ENCODE peak calls at places on chromosomes 4 and X, in ten cellular contexts. S is neuronal stem cell; W is PC-3; C is Peyer's patch; O is CD8-positive, alpha-beta T cell; J is right cardiac atrium; R is PC-9; D is OCI-LY7; M is breast epithelium; E is tibial artery. I is an unnamed sample.

GRCh38 chr4:77145806-77146425 is 11.1 kb upstream of the CCNG2 start:
- DNase-seq in S (no peak), W (no peak), C (no peak), O (no peak), J (no peak), R (no peak), D (peak), M (no peak), E (no peak), I (no peak)

GRCh38 chrX:153970398-153971123 is 1.1 kb downstream of the HCFC1 start:
- DNase-seq in S (peak), W (peak), C (no peak), O (no peak), J (peak), R (no peak), D (peak), M (no peak), E (peak), I (peak)

GRCh38 chr4:76733380-76733779 is 164.6 kb downstream of the SOWAHB start:
- DNase-seq in S (no peak), W (peak), C (no peak), O (no peak), J (no peak), R (peak), D (no peak), M (peak), E (no peak), I (no peak)

GRCh38 chr4:54063224-54063623 is 1.2 kb downstream of the CHIC2 start:
- DNase-seq in S (no peak), W (peak), C (no peak), O (no peak), J (no peak), R (peak), D (no peak), M (no peak), E (no peak), I (no peak)

GRCh38 chr4:26978387-26979071 is 117.9 kb downstream of the STIM2 start:
- DNase-seq in S (no peak), W (no peak), C (no peak), O (no peak), J (no peak), R (no peak), D (no peak), M (no peak), E (no peak), I (no peak)

GRCh38 chr4:22490718-22491330 is 25.0 kb downstream of the ADGRA3 start:
- DNase-seq in S (no peak), W (no peak), C (peak), O (no peak), J (no peak), R (no peak), D (no peak), M (no peak), E (no peak), I (no peak)

GRCh38 chrX:147550217-147550616 is 361.5 kb upstream of the FMR1 start:
- DNase-seq in S (peak), W (peak), C (no peak), O (no peak), J (no peak), R (no peak), D (peak), M (no peak), E (no peak), I (no peak)

GRCh38 chr4:101345271-101345595 is 2.1 kb downstream of the PPP3CA start:
- DNase-seq in S (no peak), W (no peak), C (peak), O (no peak), J (no peak), R (no peak), D (peak), M (no peak), E (no peak), I (no peak)

GRCh38 chrX:337331-337831 is 18.8 kb upstream of the GTPBP6 start:
- DNase-seq in S (no peak), W (no peak), C (no peak), O (no peak), J (peak), R (no peak), D (no peak), M (no peak), E (no peak), I (peak)

GRCh38 chr4:88443486-88443885 is 13.4 kb upstream of the HERC5 start:
- DNase-seq in S (no peak), W (no peak), C (no peak), O (no peak), J (no peak), R (no peak), D (no peak), M (no peak), E (no peak), I (no peak)

GRCh38 chr4:156109943-156110925 is 156.6 kb upstream of the CTSO start:
- DNase-seq in S (no peak), W (no peak), C (no peak), O (no peak), J (no peak), R (no peak), D (no peak), M (no peak), E (no peak), I (no peak)

GRCh38 chrX:24673424-24673823 is 20.3 kb upstream of the POLA1 start:
- DNase-seq in S (no peak), W (no peak), C (no peak), O (no peak), J (no peak), R (no peak), D (no peak), M (no peak), E (no peak), I (no peak)

GRCh38 chrX:1657367-1658082 is 42.7 kb downstream of the ASMT start:
- DNase-seq in S (no peak), W (peak), C (peak), O (peak), J (no peak), R (no peak), D (peak), M (no peak), E (peak), I (peak)

GRCh38 chrX:69162466-69162865 is 2.8 kb downstream of the PJA1 start:
- DNase-seq in S (no peak), W (no peak), C (no peak), O (no peak), J (no peak), R (no peak), D (no peak), M (no peak), E (no peak), I (no peak)

GRCh38 chr4:184838249-184839074 is 12.7 kb upstream of the ACSL1 start:
- DNase-seq in S (no peak), W (peak), C (no peak), O (no peak), J (no peak), R (no peak), D (no peak), M (no peak), E (no peak), I (no peak)

GRCh38 chr4:36255575-36255974 is 11.3 kb upstream of the ARAP2 start:
- DNase-seq in S (no peak), W (no peak), C (peak), O (peak), J (no peak), R (no peak), D (peak), M (no peak), E (no peak), I (no peak)

GRCh38 chrX:153651540-153652079 is 4.6 kb downstream of the DUSP9 start:
- DNase-seq in S (no peak), W (peak), C (peak), O (peak), J (no peak), R (no peak), D (peak), M (no peak), E (no peak), I (peak)

GRCh38 chr4:75004755-75005668 is 72.1 kb downstream of the PARM1 start:
- DNase-seq in S (no peak), W (peak), C (no peak), O (no peak), J (no peak), R (no peak), D (no peak), M (no peak), E (peak), I (no peak)

GRCh38 chrX:115378471-115378870 is 89.0 kb downstream of the LUZP4 start:
- DNase-seq in S (no peak), W (peak), C (no peak), O (no peak), J (no peak), R (peak), D (no peak), M (no peak), E (no peak), I (no peak)

GRCh38 chrX:118596428-118596827 is 100.8 kb downstream of the DOCK11 start:
- DNase-seq in S (no peak), W (no peak), C (no peak), O (no peak), J (no peak), R (no peak), D (no peak), M (no peak), E (no peak), I (no peak)

GRCh38 chr4:1171306-1172227 is 816 bp downstream of the SPON2 start:
- DNase-seq in S (no peak), W (no peak), C (peak), O (peak), J (peak), R (no peak), D (no peak), M (no peak), E (peak), I (peak)

GRCh38 chr4:1170156-1170804 is 2.1 kb downstream of the SPON2 start:
- DNase-seq in S (no peak), W (no peak), C (no peak), O (no peak), J (peak), R (no peak), D (no peak), M (no peak), E (peak), I (peak)

GRCh38 chr4:1172971-1173757 is 781 bp upstream of the SPON2 start:
- DNase-seq in S (no peak), W (no peak), C (no peak), O (no peak), J (peak), R (no peak), D (no peak), M (peak), E (peak), I (no peak)

GRCh38 chr4:1170805-1171305 is 1.5 kb downstream of the SPON2 start:
- DNase-seq in S (no peak), W (no peak), C (no peak), O (no peak), J (peak), R (no peak), D (no peak), M (no peak), E (peak), I (peak)

GRCh38 chr4:1172228-1172851 is at the start of gene SPON2:
- DNase-seq in S (peak), W (no peak), C (no peak), O (no peak), J (peak), R (no peak), D (no peak), M (peak), E (peak), I (peak)
- H3K4me3 ChIP-seq in S (peak), W (no peak), C (peak), O (peak), J (peak), R (no peak), D (no peak), M (peak), E (peak), I (peak)

DNA sequence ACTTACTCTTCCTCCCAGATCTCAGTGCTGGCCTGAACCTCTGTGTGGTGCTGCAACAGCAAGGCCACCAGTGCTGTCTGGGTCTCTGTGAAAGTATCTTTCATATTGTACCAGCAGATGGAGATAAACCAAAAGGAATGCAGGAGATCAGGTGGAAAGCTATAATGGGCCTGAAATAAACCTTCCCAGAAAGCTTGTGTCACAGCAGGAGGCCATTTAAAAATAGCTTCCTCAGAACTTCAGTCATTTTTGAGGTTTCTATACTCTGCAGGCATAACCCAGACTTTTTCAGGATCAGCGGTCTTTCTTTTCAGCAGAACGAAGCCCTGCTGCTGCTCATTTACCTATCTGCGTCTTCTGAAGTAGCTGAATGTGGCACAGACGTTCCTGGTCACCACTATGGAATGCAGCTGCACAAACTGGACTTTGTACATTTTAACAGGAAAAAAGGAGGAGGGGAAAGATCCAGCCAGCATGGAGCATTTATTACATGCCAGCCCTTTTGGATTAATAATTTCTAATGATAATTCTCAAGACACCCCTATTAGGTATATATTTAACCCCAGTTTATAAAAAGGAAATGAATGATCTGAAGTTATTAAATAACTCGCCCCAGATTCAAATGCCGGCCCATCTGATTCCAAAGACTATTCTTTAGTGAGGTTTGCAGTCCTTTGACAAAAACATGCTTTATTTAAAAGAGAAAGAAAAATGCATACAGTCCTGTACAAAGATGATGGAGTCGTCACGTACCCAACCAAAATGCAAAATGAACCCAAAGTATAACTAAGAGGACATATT is 119.7 kb downstream of the NFKB1 start:
- DNase-seq in S (peak), W (peak), C (peak), O (no peak), J (no peak), R (peak), D (peak), M (no peak), E (no peak), I (no peak)
- H3K27ac ChIP-seq in S (no peak), W (peak), C (peak), O (no peak), J (no peak), R (peak), D (no peak), M (peak), E (no peak), I (no peak)

DNA sequence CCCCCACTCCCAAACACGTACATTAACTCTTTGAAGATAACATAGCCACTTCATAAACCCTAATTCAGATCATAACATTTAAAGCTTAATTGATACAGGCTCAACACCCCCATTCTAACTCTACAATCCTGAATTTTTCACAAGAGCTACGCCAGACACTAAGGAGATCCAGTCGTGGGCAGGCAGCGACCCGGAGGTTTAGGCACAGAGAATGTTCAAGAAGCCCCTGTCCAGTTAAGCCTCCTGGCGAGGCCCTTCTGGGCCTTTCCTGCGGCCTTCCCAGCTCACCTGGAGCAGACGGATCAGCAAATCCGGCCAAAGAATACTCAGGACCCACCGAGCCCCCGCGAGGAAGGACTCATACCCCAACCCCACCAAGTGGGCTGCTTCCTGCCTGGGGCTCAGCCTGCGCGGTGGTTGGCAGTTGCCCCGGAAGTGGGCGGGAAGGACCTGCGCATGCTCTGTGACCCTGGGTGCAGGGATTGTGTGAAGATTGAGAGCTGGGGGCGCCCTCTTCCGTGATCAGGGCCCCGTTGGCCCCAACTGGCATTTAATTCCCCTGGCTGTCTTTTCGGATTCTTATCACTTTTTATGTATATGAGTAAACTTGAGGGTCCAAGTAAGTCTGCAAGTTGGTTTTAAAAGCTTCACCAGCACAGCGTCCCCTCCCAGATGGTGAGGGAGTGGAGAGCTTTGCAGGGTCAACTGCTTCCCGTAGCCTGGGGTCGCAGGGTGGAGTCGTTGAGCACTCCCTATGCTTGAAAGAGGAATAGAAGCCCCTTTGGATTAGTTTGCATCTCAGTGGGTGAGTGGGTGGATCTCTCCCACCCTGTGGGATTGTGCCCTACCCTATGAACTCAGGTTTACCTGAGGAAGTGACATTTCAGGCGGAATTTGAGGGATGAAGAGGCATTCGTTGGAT is at the start of gene TRIM61:
- DNase-seq in S (peak), W (no peak), C (peak), O (peak), J (peak), R (no peak), D (peak), M (no peak), E (peak), I (no peak)
- H3K4me3 ChIP-seq in S (peak), W (no peak), C (peak), O (peak), J (peak), R (peak), D (peak), M (peak), E (peak), I (peak)

GRCh38 chr4:158826057-158826456 is 57.2 kb downstream of the FNIP2 start:
- DNase-seq in S (no peak), W (no peak), C (no peak), O (no peak), J (no peak), R (no peak), D (no peak), M (no peak), E (no peak), I (no peak)
- H3K27ac ChIP-seq in S (no peak), W (peak), C (peak), O (no peak), J (peak), R (peak), D (no peak), M (no peak), E (peak), I (no peak)

DNA sequence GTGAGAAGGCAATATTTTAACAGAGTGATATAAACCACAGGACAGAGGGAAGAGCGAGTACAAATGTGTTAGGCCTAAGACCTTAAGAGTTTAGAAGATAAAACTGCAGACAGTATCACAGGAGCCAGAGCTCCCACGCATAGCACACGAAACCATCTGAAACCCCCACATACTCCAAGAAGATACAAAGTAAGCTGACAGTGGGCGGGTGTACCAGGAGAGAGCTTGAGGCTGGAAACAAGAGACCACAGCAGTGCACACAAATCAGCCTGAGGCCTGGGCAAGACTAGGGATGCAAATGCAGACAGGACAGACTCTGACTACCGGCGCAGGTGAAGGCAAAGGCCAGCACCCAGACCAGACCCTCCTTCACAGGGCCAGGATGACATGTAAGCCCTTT is 54.1 kb upstream of the ARHGAP24 start:
- DNase-seq in S (no peak), W (no peak), C (no peak), O (no peak), J (no peak), R (no peak), D (no peak), M (no peak), E (no peak), I (no peak)
- H3K4me3 ChIP-seq in S (no peak), W (no peak), C (no peak), O (no peak), J (no peak), R (no peak), D (no peak), M (no peak), E (no peak), I (no peak)

DNA sequence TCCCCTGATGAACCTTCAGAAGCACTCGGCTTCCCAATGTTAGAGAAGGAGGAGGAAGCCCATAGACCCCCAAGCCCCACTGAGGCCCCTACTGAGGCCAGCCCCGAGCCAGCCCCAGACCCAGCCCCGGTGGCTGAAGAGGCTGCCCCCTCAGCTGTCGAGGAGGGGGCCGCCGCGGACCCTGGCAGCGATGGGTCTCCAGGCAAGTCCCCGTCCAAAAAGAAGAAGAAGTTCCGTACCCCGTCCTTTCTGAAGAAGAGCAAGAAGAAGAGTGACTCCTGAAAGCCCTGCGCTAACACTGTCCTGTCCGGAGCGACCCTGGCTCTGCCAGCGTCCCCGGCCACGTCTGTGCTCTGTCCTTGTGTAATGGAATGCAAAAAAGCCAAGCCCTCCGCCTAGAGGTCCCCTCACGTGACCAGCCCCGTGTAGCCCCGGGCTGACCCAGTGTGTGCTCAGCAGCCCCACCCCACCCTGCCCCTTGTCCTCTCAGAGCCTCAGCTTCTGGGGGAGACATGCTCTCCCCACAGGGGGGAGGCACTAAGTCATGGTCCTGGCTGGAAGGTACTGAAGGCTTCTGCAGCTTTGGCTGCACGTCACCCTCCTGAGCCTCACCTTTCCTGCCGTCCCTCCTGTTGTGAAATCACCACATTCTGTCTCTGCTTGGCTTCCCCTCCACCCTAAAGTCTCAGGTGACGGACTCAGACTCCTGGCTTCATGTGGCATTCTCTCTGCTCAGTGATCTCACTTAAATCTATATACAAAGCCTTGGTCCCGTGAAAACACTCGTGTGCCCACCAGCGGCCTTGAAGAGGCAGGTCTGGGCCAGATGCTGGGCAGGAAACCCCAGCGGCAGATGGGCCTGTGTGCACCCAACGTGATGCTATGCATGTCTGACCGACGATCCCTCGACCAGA is 34.7 kb downstream of the NOP14 start:
- DNase-seq in S (no peak), W (no peak), C (peak), O (no peak), J (no peak), R (no peak), D (no peak), M (peak), E (peak), I (peak)
- H3K27ac ChIP-seq in S (no peak), W (no peak), C (no peak), O (no peak), J (no peak), R (no peak), D (no peak), M (peak), E (no peak), I (no peak)

I was measured in spleen.